ENCODE peak calls at places on chromosomes 12 and 14, in seven cellular contexts. Q, X, H, U, F, J and D are unnamed samples.

GRCh38 chr12:25594376-25594775 is 41.3 kb upstream of the LMNTD1 start:
- DNase-seq in Q (no peak), X (no peak), H (no peak), U (no peak), F (no peak), J (no peak), D (no peak)

GRCh38 chr14:97687944-97688625 is 890.9 kb downstream of the VRK1 start:
- DNase-seq in Q (no peak), X (no peak), H (no peak), U (no peak), F (no peak), J (peak), D (no peak)

GRCh38 chr12:23502259-23502658 is 447.2 kb downstream of the SOX5 start:
- DNase-seq in Q (no peak), X (no peak), H (peak), U (no peak), F (no peak), J (no peak), D (no peak)

GRCh38 chr12:121560392-121561021 is 20.3 kb downstream of the KDM2B start:
- DNase-seq in Q (no peak), X (no peak), H (no peak), U (no peak), F (no peak), J (no peak), D (no peak)

GRCh38 chr12:18629916-18630315 is 107.9 kb downstream of the PLCZ1 start:
- DNase-seq in Q (no peak), X (no peak), H (no peak), U (no peak), F (no peak), J (no peak), D (no peak)

GRCh38 chr12:78799679-78800078 is 64.9 kb upstream of the SYT1 start:
- DNase-seq in Q (no peak), X (no peak), H (no peak), U (no peak), F (no peak), J (no peak), D (no peak)

GRCh38 chr12:11621797-11622423 is 27.6 kb upstream of the ETV6 start:
- DNase-seq in Q (no peak), X (peak), H (peak), U (no peak), F (peak), J (peak), D (no peak)

GRCh38 chr12:29023436-29024076 is 125.5 kb upstream of the FAR2 start:
- DNase-seq in Q (no peak), X (no peak), H (peak), U (no peak), F (no peak), J (no peak), D (no peak)

GRCh38 chr12:27331299-27331926 is 1.2 kb upstream of the BMAL2 start:
- DNase-seq in Q (peak), X (no peak), H (no peak), U (no peak), F (peak), J (peak), D (no peak)

GRCh38 chr12:100574262-100575074 is 984 bp downstream of the GAS2L3 start:
- DNase-seq in Q (no peak), X (peak), H (peak), U (no peak), F (peak), J (peak), D (peak)

GRCh38 chr14:23483216-23483854 is 13.8 kb downstream of the NGDN start:
- DNase-seq in Q (peak), X (peak), H (peak), U (no peak), F (peak), J (no peak), D (peak)

GRCh38 chr14:45699451-45699850 is 446.4 kb upstream of the MIS18BP1 start:
- DNase-seq in Q (no peak), X (no peak), H (peak), U (no peak), F (no peak), J (no peak), D (no peak)

GRCh38 chr14:59699422-59699821 is 122.8 kb upstream of the CCDC175 start:
- DNase-seq in Q (no peak), X (no peak), H (no peak), U (no peak), F (no peak), J (no peak), D (no peak)

GRCh38 chr14:80638620-80639215 is 302.8 kb downstream of the CEP128 start:
- DNase-seq in Q (peak), X (no peak), H (peak), U (no peak), F (peak), J (peak), D (no peak)

GRCh38 chr14:51552275-51552674 is 99.4 kb upstream of the FRMD6 start:
- DNase-seq in Q (no peak), X (no peak), H (no peak), U (no peak), F (no peak), J (no peak), D (no peak)

GRCh38 chr12:16611146-16611545 is 5.2 kb upstream of the LMO3 start:
- DNase-seq in Q (no peak), X (no peak), H (no peak), U (no peak), F (no peak), J (no peak), D (no peak)

GRCh38 chr14:89507521-89507920 is 90.5 kb upstream of the FOXN3 start:
- DNase-seq in Q (peak), X (no peak), H (no peak), U (no peak), F (peak), J (peak), D (no peak)

GRCh38 chr12:19506497-19506896 is 67.2 kb downstream of the AEBP2 start:
- DNase-seq in Q (no peak), X (no peak), H (no peak), U (no peak), F (no peak), J (no peak), D (no peak)

GRCh38 chr12:110745632-110746284 is 3.1 kb upstream of the PPP1CC start:
- DNase-seq in Q (no peak), X (no peak), H (no peak), U (no peak), F (no peak), J (no peak), D (no peak)

GRCh38 chr14:100786820-100787219 is 39.1 kb upstream of the MEG3 start:
- DNase-seq in Q (no peak), X (no peak), H (no peak), U (no peak), F (no peak), J (no peak), D (no peak)

GRCh38 chr12:55997535-55997859 is 421 bp downstream of the SUOX start:
- DNase-seq in Q (no peak), X (peak), H (no peak), U (no peak), F (peak), J (no peak), D (no peak)

GRCh38 chr14:92686763-92687427 is 61.5 kb downstream of the LGMN start:
- DNase-seq in Q (peak), X (peak), H (peak), U (peak), F (peak), J (peak), D (peak)

GRCh38 chr14:59190372-59190771 is 1.9 kb downstream of the DAAM1 start:
- DNase-seq in Q (no peak), X (peak), H (peak), U (no peak), F (no peak), J (peak), D (peak)

GRCh38 chr12:54701940-54702592 is 53.9 kb upstream of the DCD start:
- DNase-seq in Q (peak), X (no peak), H (peak), U (no peak), F (peak), J (peak), D (peak)

GRCh38 chr12:118317729-118318128 is 55.0 kb downstream of the TAOK3 start:
- DNase-seq in Q (no peak), X (no peak), H (no peak), U (no peak), F (no peak), J (no peak), D (no peak)

GRCh38 chr12:95674631-95675030 is 115.9 kb downstream of the NTN4 start:
- DNase-seq in Q (no peak), X (no peak), H (no peak), U (no peak), F (peak), J (no peak), D (no peak)

GRCh38 chr12:92146497-92146828 is 817 bp upstream of the BTG1 start:
- DNase-seq in Q (peak), X (no peak), H (no peak), U (no peak), F (no peak), J (no peak), D (no peak)
- H4K8ac ChIP-seq in Q (peak), X (no peak), H (no peak), U (peak), F (peak), J (peak), D (no peak)

GRCh38 chr14:54818201-54819133 is 84.2 kb downstream of the GCH1 start:
- DNase-seq in Q (peak), X (peak), H (peak), U (no peak), F (peak), J (peak), D (no peak)

GRCh38 chr14:54815531-54815930 is 87.1 kb downstream of the GCH1 start:
- DNase-seq in Q (no peak), X (no peak), H (no peak), U (no peak), F (no peak), J (no peak), D (no peak)

GRCh38 chr14:54816450-54816849 is 86.2 kb downstream of the GCH1 start:
- DNase-seq in Q (no peak), X (no peak), H (no peak), U (no peak), F (no peak), J (no peak), D (no peak)

GRCh38 chr14:54815016-54815415 is 87.6 kb downstream of the GCH1 start:
- DNase-seq in Q (peak), X (no peak), H (no peak), U (no peak), F (no peak), J (no peak), D (no peak)

GRCh38 chr14:54817506-54817905 is 85.1 kb downstream of the GCH1 start:
- DNase-seq in Q (no peak), X (no peak), H (no peak), U (no peak), F (no peak), J (peak), D (no peak)
- H2BK5ac ChIP-seq in Q (no peak), X (no peak), H (no peak), U (no peak), F (no peak), J (no peak), D (no peak)

GRCh38 chr14:99503848-99504453 is 22.7 kb downstream of the CCNK start:
- DNase-seq in Q (no peak), X (no peak), H (no peak), U (no peak), F (no peak), J (no peak), D (no peak)

GRCh38 chr14:99507860-99508640 is 26.8 kb downstream of the CCNK start:
- DNase-seq in Q (no peak), X (no peak), H (no peak), U (no peak), F (no peak), J (no peak), D (no peak)

GRCh38 chr14:99506269-99506668 is 25.1 kb downstream of the CCNK start:
- DNase-seq in Q (no peak), X (no peak), H (no peak), U (no peak), F (no peak), J (no peak), D (no peak)

GRCh38 chr14:99505089-99505488 is 23.9 kb downstream of the CCNK start:
- DNase-seq in Q (no peak), X (no peak), H (no peak), U (no peak), F (no peak), J (no peak), D (no peak)

DNA sequence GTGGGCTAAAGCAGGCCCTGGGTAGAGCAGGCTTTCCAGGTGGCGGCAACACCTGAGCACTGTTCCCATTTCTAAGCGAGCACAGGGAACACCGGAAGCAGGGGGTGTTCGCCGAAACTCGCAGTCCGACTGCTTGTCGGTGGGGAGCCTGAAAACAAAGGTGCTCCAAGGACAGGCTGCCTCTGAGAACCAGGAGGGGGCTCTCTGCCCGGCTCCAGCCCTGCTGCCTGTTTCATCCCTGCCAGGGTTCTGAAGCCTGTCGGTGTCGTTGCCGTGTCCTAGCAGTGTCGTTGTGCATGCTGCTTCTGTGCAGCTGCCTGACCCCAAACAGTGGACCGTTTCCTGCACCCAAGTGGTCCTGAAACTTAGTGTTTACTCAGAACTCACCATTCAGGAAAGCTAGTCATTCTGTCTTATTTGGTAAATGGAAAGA is 21.8 kb downstream of the CCNK start:
- DNase-seq in Q (no peak), X (peak), H (peak), U (no peak), F (no peak), J (no peak), D (no peak)
- H4K8ac ChIP-seq in Q (no peak), X (no peak), H (no peak), U (no peak), F (no peak), J (no peak), D (no peak)

DNA sequence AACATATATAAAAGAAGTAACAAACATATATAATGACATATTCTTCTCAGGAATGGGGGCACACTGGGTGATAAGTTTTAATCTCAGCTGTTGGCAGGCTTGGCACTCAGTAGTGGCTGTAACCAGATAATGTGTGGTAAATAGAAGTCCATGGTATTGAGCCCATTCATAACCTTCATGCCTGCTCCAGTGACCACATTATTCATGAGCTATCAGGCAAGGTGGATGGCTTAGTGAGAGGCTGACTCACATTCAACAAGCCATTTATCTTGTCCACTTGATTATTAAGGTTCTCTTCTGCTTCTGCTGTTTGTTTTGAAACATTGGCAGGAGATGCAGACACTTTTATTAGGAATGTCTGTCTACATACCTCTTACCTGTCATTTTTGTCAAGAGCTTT is 950.4 kb upstream of the LRFN5 start:
- DNase-seq in Q (no peak), X (no peak), H (no peak), U (no peak), F (no peak), J (no peak), D (no peak)
- H2BK5ac ChIP-seq in Q (no peak), X (no peak), H (no peak), U (no peak), F (no peak), J (no peak), D (no peak)